ENCODE peak calls at places on chromosomes 4 and X, in six cellular contexts. J is fibroblast of the aortic adventitia; L is myocyte; Y is small intestine; Z is activated CD4-positive, alpha-beta T cell treated with anti-CD3 and anti-CD28 coated beads for 24 hours; R is NCI-H345. K is an unnamed sample.

GRCh38 chr4:138405439-138405838 is 163.3 kb upstream of the SLC7A11 start:
- DNase-seq in J (peak), L (no peak), Y (peak), Z (no peak), R (no peak), K (no peak)

GRCh38 chr4:87805971-87806370 is 6.6 kb downstream of the IBSP start:
- DNase-seq in J (no peak), L (no peak), Y (no peak), Z (no peak), R (no peak), K (no peak)

GRCh38 chr4:68361146-68361589 is 11.3 kb upstream of the YTHDC1 start:
- DNase-seq in J (peak), L (no peak), Y (no peak), Z (no peak), R (no peak), K (peak)

GRCh38 chr4:122142687-122143086 is 9.4 kb upstream of the BLTP1 start:
- DNase-seq in J (no peak), L (no peak), Y (no peak), Z (no peak), R (no peak), K (no peak)

GRCh38 chr4:71133491-71133890 is 140.0 kb downstream of the DCK start:
- DNase-seq in J (peak), L (no peak), Y (no peak), Z (no peak), R (no peak), K (no peak)

GRCh38 chr4:94909645-94910044 is 151.9 kb downstream of the BMPR1B start:
- DNase-seq in J (no peak), L (no peak), Y (no peak), Z (no peak), R (no peak), K (no peak)

GRCh38 chr4:61094854-61095598 is 105.1 kb upstream of the ADGRL3 start:
- DNase-seq in J (no peak), L (no peak), Y (no peak), Z (no peak), R (no peak), K (no peak)

GRCh38 chr4:1255151-1255550 is 6.2 kb upstream of the CTBP1 start:
- DNase-seq in J (peak), L (no peak), Y (no peak), Z (no peak), R (no peak), K (no peak)

GRCh38 chr4:37609621-37610020 is 76.6 kb downstream of the RELL1 start:
- DNase-seq in J (no peak), L (no peak), Y (no peak), Z (no peak), R (no peak), K (no peak)

GRCh38 chr4:7135389-7135746 is 57.0 kb upstream of the SORCS2 start:
- DNase-seq in J (peak), L (peak), Y (no peak), Z (no peak), R (no peak), K (peak)

GRCh38 chrX:71612256-71612655 is 6.1 kb downstream of the CXCR3 start:
- DNase-seq in J (no peak), L (no peak), Y (no peak), Z (no peak), R (no peak), K (no peak)

GRCh38 chr4:182649698-182650477 is 267.3 kb downstream of the DCTD start:
- DNase-seq in J (no peak), L (no peak), Y (no peak), Z (no peak), R (no peak), K (no peak)

GRCh38 chrX:2696698-2697215 is 5.7 kb downstream of the CD99 start:
- DNase-seq in J (peak), L (peak), Y (peak), Z (peak), R (no peak), K (peak)

GRCh38 chrX:73913580-73913979 is 350.6 kb downstream of the CHIC1 start:
- DNase-seq in J (peak), L (no peak), Y (no peak), Z (no peak), R (no peak), K (no peak)

GRCh38 chrX:35699642-35700041 is 98.5 kb upstream of the MAGEB16 start:
- DNase-seq in J (no peak), L (no peak), Y (no peak), Z (no peak), R (no peak), K (no peak)

GRCh38 chr4:76691767-76692689 is 205.9 kb downstream of the SOWAHB start:
- DNase-seq in J (no peak), L (no peak), Y (peak), Z (no peak), R (no peak), K (no peak)

GRCh38 chr4:6008766-6009385 is 9.4 kb downstream of the C4orf50 start:
- DNase-seq in J (no peak), L (no peak), Y (no peak), Z (no peak), R (peak), K (no peak)

GRCh38 chr4:16226816-16227461 is 668 bp upstream of the TAPT1 start:
- DNase-seq in J (no peak), L (peak), Y (peak), Z (peak), R (no peak), K (peak)

GRCh38 chr4:7683126-7683703 is 248.5 kb upstream of the PSAPL1 start:
- DNase-seq in J (no peak), L (no peak), Y (no peak), Z (no peak), R (no peak), K (no peak)

GRCh38 chr4:140626982-140627381 is 58.2 kb upstream of the UCP1 start:
- DNase-seq in J (no peak), L (no peak), Y (no peak), Z (no peak), R (no peak), K (no peak)

GRCh38 chr4:144578681-144579080 is 67.3 kb upstream of the HHIP start:
- DNase-seq in J (peak), L (no peak), Y (no peak), Z (no peak), R (no peak), K (no peak)

GRCh38 chr4:103498161-103499070 is 221.4 kb downstream of the TACR3 start:
- DNase-seq in J (peak), L (peak), Y (no peak), Z (no peak), R (no peak), K (peak)

GRCh38 chrX:13892856-13893255 is 76.0 kb upstream of the GPM6B start:
- DNase-seq in J (no peak), L (no peak), Y (no peak), Z (no peak), R (no peak), K (no peak)

GRCh38 chrX:39293203-39293602 is 491.9 kb downstream of the MID1IP1 start:
- DNase-seq in J (no peak), L (no peak), Y (no peak), Z (no peak), R (no peak), K (no peak)

GRCh38 chrX:40474205-40474626 is 106.6 kb upstream of the ATP6AP2 start:
- DNase-seq in J (no peak), L (no peak), Y (peak), Z (no peak), R (peak), K (peak)

GRCh38 chrX:149151805-149152757 is 353.0 kb downstream of the IDS start:
- DNase-seq in J (no peak), L (peak), Y (no peak), Z (no peak), R (no peak), K (peak)

GRCh38 chrX:13203281-13203680 is 116.6 kb downstream of the ATXN3L start:
- DNase-seq in J (no peak), L (no peak), Y (no peak), Z (no peak), R (no peak), K (no peak)

GRCh38 chrX:20265221-20265725 is 1.4 kb downstream of the RPS6KA3 start:
- DNase-seq in J (peak), L (peak), Y (peak), Z (peak), R (peak), K (peak)

GRCh38 chr4:142567199-142567598 is 278.9 kb downstream of the INPP4B start:
- DNase-seq in J (no peak), L (no peak), Y (peak), Z (no peak), R (no peak), K (no peak)

GRCh38 chrX:10296581-10296980 is 139.8 kb downstream of the CLCN4 start:
- DNase-seq in J (peak), L (peak), Y (no peak), Z (no peak), R (no peak), K (peak)

GRCh38 chr4:118682928-118683327 is 2.3 kb upstream of the METTL14 start:
- DNase-seq in J (peak), L (peak), Y (no peak), Z (no peak), R (no peak), K (peak)

GRCh38 chrX:22395372-22395771 is 122.7 kb downstream of the CBLL2 start:
- DNase-seq in J (no peak), L (no peak), Y (no peak), Z (no peak), R (no peak), K (no peak)